ENCODE peak calls at places on chromosomes 7 and 10, in four cellular contexts. X, L, I and S are unnamed samples.
A peak's percentile ranks its signal among the peaks of the same experiment; 100 is the strongest.

GRCh38 chr10:6721480-6721879 is 141.4 kb upstream of the PRKCQ start:
- DNase-seq in L (peak; percentile 66), I (no peak), X (peak; percentile 96), S (peak; percentile 95)

GRCh38 chr7:94049615-94050014 is 45.5 kb upstream of the BET1 start:
- DNase-seq in I (no peak), X (no peak), L (peak; percentile 41), S (no peak)

GRCh38 chr10:6012506-6012905 is 35.2 kb upstream of the IL15RA start:
- DNase-seq in X (no peak), L (no peak), I (no peak), S (no peak)

GRCh38 chr10:953836-954235 is 22.3 kb upstream of the LARP4B start:
- DNase-seq in X (no peak), I (no peak), L (no peak), S (no peak)

GRCh38 chr7:148153611-148154010 is 437.0 kb upstream of the C7orf33 start:
- DNase-seq in I (peak; percentile 81), X (no peak), L (no peak), S (no peak)

GRCh38 chr7:32958046-32959025 is 1.1 kb downstream of the FKBP9 start:
- DNase-seq in X (no peak), I (peak; percentile 67), L (no peak), S (no peak)

GRCh38 chr10:90407116-90407515 is 450.7 kb downstream of the HTR7 start:
- DNase-seq in L (peak; percentile 76), X (no peak), I (no peak), S (no peak)

GRCh38 chr7:11130601-11131000 is 156.9 kb downstream of the PHF14 start:
- DNase-seq in X (no peak), L (no peak), I (no peak), S (no peak)

GRCh38 chr7:22443370-22444180 is 56.4 kb downstream of the STEAP1B start:
- DNase-seq in I (no peak), X (no peak), L (peak; percentile 88), S (no peak)

GRCh38 chr10:69464801-69465401 is 13.6 kb downstream of the TSPAN15 start:
- DNase-seq in X (no peak), L (peak; percentile 54), I (no peak), S (no peak)

GRCh38 chr7:24778543-24779282 is 21.4 kb upstream of the GSDME start:
- DNase-seq in X (no peak), L (no peak), I (no peak), S (peak; percentile 89)

GRCh38 chr7:16298221-16298620 is 123.1 kb downstream of the CRPPA start:
- DNase-seq in L (no peak), X (no peak), I (no peak), S (no peak)

GRCh38 chr10:125002423-125003145 is 60.7 kb downstream of the ZRANB1 start:
- DNase-seq in I (peak; percentile 53), L (no peak), X (no peak), S (no peak)

GRCh38 chr10:50404021-50404823 is 152.9 kb upstream of the ASAH2 start:
- DNase-seq in L (peak; percentile 88), X (no peak), I (peak; percentile 18), S (no peak)

GRCh38 chr10:17676919-17677318 is 33.0 kb downstream of the STAM start:
- DNase-seq in X (no peak), L (no peak), I (no peak), S (no peak)

GRCh38 chr10:79289801-79290200 is 57.5 kb upstream of the PPIF start:
- DNase-seq in I (no peak), X (no peak), L (peak; percentile 66), S (no peak)

GRCh38 chr7:116955801-116956514 is 2.7 kb downstream of the ST7 start:
- DNase-seq in I (no peak), X (no peak), L (no peak), S (no peak)

GRCh38 chr7:66696774-66697191 is 43.8 kb upstream of the RABGEF1 start:
- DNase-seq in I (no peak), L (no peak), X (no peak), S (no peak)

GRCh38 chr7:32890553-32891045 is 961 bp downstream of the KBTBD2 start:
- DNase-seq in L (peak; percentile 69), X (no peak), I (no peak), S (no peak)

GRCh38 chr7:64628192-64628591 is 37.7 kb upstream of the ZNF107 start:
- DNase-seq in I (no peak), L (peak; percentile 48), X (no peak), S (no peak)

GRCh38 chr10:129099486-129099885 is 367.6 kb upstream of the MGMT start:
- DNase-seq in I (no peak), L (no peak), X (no peak), S (no peak)

DNA sequence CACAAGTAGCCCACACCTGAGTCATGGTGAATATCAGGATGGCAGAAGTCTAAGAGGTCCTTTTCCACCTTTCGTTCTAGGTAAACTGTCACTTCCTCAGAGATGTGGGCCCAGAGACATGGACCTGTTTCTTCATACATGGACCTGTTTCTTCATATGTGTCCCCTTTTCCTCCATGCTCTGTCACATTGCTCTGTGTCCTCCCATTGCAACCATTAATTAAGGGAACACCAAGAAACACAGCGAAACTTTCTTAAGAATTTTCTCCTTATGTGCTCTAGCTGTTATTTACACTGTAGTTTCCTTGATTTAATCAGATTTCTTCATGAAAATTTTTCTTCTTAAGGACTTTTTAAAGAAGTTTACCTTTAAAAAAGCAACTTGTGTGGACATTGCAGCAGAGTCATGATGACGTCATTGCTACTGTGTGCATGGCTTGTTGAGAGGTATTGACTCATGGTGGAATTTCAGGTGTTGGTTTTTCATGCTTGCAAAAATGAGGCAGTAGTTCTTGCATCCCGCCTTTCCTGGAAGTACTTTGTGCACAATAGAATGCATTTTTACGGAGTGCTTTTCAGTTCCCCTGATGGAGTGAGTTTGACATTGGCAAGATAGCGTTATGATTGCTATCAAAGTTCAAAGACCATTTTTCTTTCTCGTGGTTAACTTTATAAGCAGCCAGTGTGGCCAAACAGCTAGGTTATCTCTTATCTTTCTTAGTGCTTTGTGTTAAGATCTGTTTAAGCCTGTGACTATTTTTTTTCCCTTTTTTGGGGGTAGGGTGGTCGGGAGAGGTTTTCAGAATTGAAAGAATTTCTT is 37.7 kb downstream of the CFAP58 start:
- DNase-seq in L (no peak), I (no peak), X (no peak), S (no peak)
- H3K4me3 ChIP-seq in L (no peak overlapping the region), I (no peak overlapping the region), X (no peak overlapping the region), S (no peak overlapping the region)

DNA sequence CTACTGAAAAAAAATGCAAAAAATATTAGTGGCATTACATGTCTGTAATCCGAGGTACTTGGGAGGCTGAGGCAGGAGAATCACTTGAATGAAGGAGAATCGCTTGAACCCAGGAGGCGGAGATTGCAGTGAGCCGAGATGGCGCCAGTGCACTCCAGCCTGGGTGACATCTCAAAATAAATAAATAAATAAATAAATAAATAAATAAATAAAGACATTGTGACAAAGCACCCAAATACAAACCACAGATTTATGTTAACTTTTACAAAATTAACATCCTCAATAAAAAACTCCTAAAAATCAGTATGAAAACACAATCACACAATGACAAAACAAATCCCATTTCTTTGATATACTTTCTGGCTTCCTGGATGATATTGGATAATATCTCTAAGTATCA is 808.3 kb downstream of the REEP3 start:
- DNase-seq in L (no peak), I (no peak), X (no peak), S (no peak)
- TF ChIP-seq CTCF in L (no peak), I (no peak), X (no peak), S (no peak)

DNA sequence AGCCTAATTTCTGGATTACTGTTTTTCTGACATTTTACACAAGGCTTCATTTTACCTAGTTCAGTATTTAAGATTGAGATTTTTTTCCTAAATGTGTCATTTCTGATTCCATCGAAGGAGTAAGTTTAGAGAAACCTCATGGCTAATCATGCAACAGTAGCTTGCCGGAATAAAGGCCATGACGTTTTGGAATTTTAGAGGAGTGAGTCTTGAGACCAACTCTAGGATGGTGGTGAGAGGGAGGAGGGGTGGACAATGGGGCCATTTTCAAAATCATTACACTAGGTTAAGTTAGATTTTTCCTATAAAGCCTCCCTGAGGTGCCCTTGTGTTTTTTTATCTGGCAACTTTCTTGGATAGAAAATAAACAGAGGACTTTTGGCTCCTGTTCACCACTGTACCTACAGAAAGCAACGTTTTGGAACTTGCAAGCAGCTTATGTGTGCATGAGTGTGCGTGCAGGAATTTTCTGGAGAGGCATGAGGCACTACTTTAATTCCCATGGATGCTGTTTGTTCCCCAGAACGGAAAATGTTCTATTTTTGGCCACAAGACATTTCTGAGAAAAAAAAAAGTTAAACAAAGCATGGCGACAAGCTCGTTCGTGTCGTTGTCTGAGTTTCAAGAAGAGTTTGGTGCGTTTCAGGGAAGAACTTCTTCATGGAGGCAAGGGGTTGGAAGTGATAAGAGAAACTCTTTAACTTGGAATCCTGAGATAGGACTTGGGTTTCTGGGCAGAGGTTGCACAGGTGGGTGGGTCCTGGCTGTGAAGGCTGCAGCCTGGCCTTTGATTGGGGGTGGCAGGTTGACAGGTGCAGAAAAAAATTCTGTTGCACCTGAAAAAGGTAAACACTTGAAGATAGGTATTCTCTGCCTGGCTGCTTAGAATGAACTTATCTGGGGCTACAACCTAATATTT is 178.1 kb downstream of the PTEN start:
- DNase-seq in L (no peak), I (no peak), X (no peak), S (no peak)
- H3K4me3 ChIP-seq in L (no peak overlapping the region), I (no peak overlapping the region), X (no peak overlapping the region), S (no peak overlapping the region)

GRCh38 chr10:104329754-104330153 is 8.5 kb downstream of the ITPRIP start:
- DNase-seq in I (no peak), X (no peak), L (peak; percentile 69), S (peak; percentile 92)

GRCh38 chr10:104326991-104327610 is 11.2 kb downstream of the ITPRIP start:
- DNase-seq in I (no peak), X (no peak), L (no peak), S (no peak)

GRCh38 chr10:104328636-104328915 is 9.7 kb downstream of the ITPRIP start:
- DNase-seq in I (no peak), L (no peak), X (no peak), S (no peak)

GRCh38 chr10:104328916-104329710 is 9.2 kb downstream of the ITPRIP start:
- DNase-seq in L (peak; percentile 90), I (no peak), X (no peak), S (peak; percentile 89)

GRCh38 chr10:104327745-104328635 is 10.3 kb downstream of the ITPRIP start:
- DNase-seq in X (no peak), L (no peak), I (no peak), S (peak; percentile 51)
- TF ChIP-seq CTCF in X (peak; percentile 36), L (no peak), I (no peak), S (peak; percentile 34)

GRCh38 chr7:20220293-20220755 is 3.1 kb upstream of the MACC1 start:
- DNase-seq in X (no peak), L (no peak), I (no peak), S (no peak)

GRCh38 chr7:20219446-20220292 is 2.5 kb upstream of the MACC1 start:
- DNase-seq in I (peak; percentile 78), L (peak; percentile 100), X (peak; percentile 69), S (peak; percentile 53)

GRCh38 chr7:20219062-20219445 is 1.9 kb upstream of the MACC1 start:
- DNase-seq in L (no peak), X (no peak), I (no peak), S (no peak)

GRCh38 chr7:20222219-20222828 is 5.1 kb upstream of the MACC1 start:
- DNase-seq in I (no peak), L (no peak), X (no peak), S (no peak)

GRCh38 chr7:20220824-20221547 is 3.8 kb upstream of the MACC1 start:
- DNase-seq in X (peak; percentile 89), I (no peak), L (no peak), S (peak; percentile 98)
- H3K4me3 ChIP-seq in X (no peak overlapping the region), I (no peak overlapping the region), L (no peak overlapping the region), S (no peak overlapping the region)

DNA sequence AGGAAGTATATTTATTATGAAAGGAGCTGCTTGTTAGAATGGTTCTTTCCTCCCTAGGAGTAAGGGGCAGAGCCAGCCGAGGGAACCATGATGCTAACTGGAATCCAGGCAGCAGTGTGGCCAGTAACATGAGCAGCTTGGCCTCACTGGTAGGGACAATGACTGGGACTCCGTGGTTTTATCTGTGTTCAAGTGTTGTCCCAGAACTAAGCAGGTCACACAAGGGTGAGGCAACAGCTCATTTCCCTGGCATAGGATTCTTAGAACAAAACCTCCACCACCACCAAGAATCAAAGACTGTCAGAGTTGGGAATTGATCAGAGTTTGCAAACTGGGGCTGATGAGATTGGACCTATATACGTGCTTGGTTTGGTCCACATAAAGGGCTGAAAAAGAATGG is 138.9 kb upstream of the COBL start:
- DNase-seq in I (no peak), X (no peak), L (no peak), S (no peak)
- TF ChIP-seq CTCF in I (no peak), X (no peak), L (no peak), S (no peak)